ENCODE peak calls at places on chromosomes 16 and 17, in five cellular contexts. K is BJ, I is T-helper 9 cell, X is HFFc6, T is IMR-90. H is an unnamed sample.
A peak's percentile ranks its signal among the peaks of the same experiment; 100 is the strongest.

GRCh38 chr17:35257080-35257701 is 14.3 kb downstream of the SLFN5 start:
- DNase-seq in K (no peak), I (no peak), X (peak; percentile 38), T (peak; percentile 41), H (no peak)

GRCh38 chr16:50152386-50152806 is 710 bp upstream of the TENT4B start:
- DNase-seq in K (no peak), I (peak; percentile 52), X (no peak), T (no peak), H (peak; percentile 83)

GRCh38 chr16:83402969-83403368 is 404.8 kb upstream of the HSBP1 start:
- DNase-seq in K (no peak), I (no peak), X (peak; percentile 15), T (peak; percentile 54), H (no peak)

GRCh38 chr17:27572665-27573064 is 58.3 kb upstream of the LGALS9 start:
- DNase-seq in K (no peak), I (no peak), X (peak; percentile 32), T (peak; percentile 77), H (no peak)

GRCh38 chr17:30345527-30346075 is 11.7 kb upstream of the TMIGD1 start:
- DNase-seq in K (no peak), I (no peak), X (no peak), T (no peak), H (no peak)

GRCh38 chr16:4922721-4923342 is 14.1 kb downstream of the PPL start:
- DNase-seq in K (no peak), I (no peak), X (no peak), T (no peak), H (no peak)

GRCh38 chr17:5868916-5869475 is 201.2 kb upstream of the WSCD1 start:
- DNase-seq in K (no peak), I (no peak), X (no peak), T (no peak), H (no peak)

GRCh38 chr17:27793906-27794380 is 6.4 kb downstream of the NOS2 start:
- DNase-seq in K (no peak), I (no peak), X (no peak), T (no peak), H (no peak)

GRCh38 chr17:14398766-14399165 is 97.9 kb downstream of the HS3ST3B1 start:
- DNase-seq in K (no peak), I (no peak), X (no peak), T (no peak), H (no peak)